ENCODE peak calls at places on chromosomes 3 and 15, in five cellular contexts. One of them, this sample, is unnamed. For H3K9me3, the result is how much of the 10 kb centered on the place peaks cover.

GRCh38 chr3:99394831-99395733 is 243.3 kb upstream of the COL8A1 start:
- DNase-seq in H9: no peak
- DNase-seq in CD8-positive, alpha-beta T cell: no peak
- DNase-seq in H1: no peak
- DNase-seq in heart left ventricle: no peak
- DNase-seq in this sample: no peak

GRCh38 chr3:123424321-123424998 is 24.4 kb downstream of the ADCY5 start:
- DNase-seq in H9: no peak
- DNase-seq in CD8-positive, alpha-beta T cell: no peak
- DNase-seq in H1: no peak
- DNase-seq in heart left ventricle: peak
- DNase-seq in this sample: no peak

GRCh38 chr15:71588746-71589145 is 221.6 kb upstream of the NR2E3 start:
- DNase-seq in H9: no peak
- DNase-seq in CD8-positive, alpha-beta T cell: no peak
- DNase-seq in H1: no peak
- DNase-seq in heart left ventricle: no peak
- DNase-seq in this sample: no peak

GRCh38 chr3:132134611-132135010 is 99.8 kb upstream of the CPNE4 start:
- DNase-seq in H9: no peak
- DNase-seq in CD8-positive, alpha-beta T cell: no peak
- DNase-seq in H1: no peak
- DNase-seq in heart left ventricle: no peak
- DNase-seq in this sample: no peak

GRCh38 chr15:33801954-33802353 is 166.3 kb upstream of the CHRM5 start:
- DNase-seq in H9: no peak
- DNase-seq in CD8-positive, alpha-beta T cell: no peak
- DNase-seq in H1: no peak
- DNase-seq in heart left ventricle: no peak
- DNase-seq in this sample: no peak

GRCh38 chr3:162586591-162586990 is 1090.0 kb downstream of the OTOL1 start:
- DNase-seq in H9: no peak
- DNase-seq in CD8-positive, alpha-beta T cell: no peak
- DNase-seq in H1: no peak
- DNase-seq in heart left ventricle: no peak
- DNase-seq in this sample: no peak

GRCh38 chr3:43870844-43871626 is 180.3 kb downstream of the ABHD5 start:
- DNase-seq in H9: peak
- DNase-seq in CD8-positive, alpha-beta T cell: no peak
- DNase-seq in H1: peak
- DNase-seq in heart left ventricle: no peak
- DNase-seq in this sample: no peak

GRCh38 chr3:149371001-149371722 is 6.3 kb downstream of the TM4SF1 start:
- DNase-seq in H9: no peak
- DNase-seq in CD8-positive, alpha-beta T cell: no peak
- DNase-seq in H1: no peak
- DNase-seq in heart left ventricle: no peak
- DNase-seq in this sample: no peak

GRCh38 chr15:63371297-63371918 is 10.2 kb downstream of the CA12 start:
- DNase-seq in H9: no peak
- DNase-seq in CD8-positive, alpha-beta T cell: no peak
- DNase-seq in H1: no peak
- DNase-seq in heart left ventricle: no peak
- DNase-seq in this sample: peak

GRCh38 chr15:39403674-39404117 is 177.2 kb upstream of the THBS1 start:
- DNase-seq in H9: no peak
- DNase-seq in CD8-positive, alpha-beta T cell: no peak
- DNase-seq in H1: no peak
- DNase-seq in heart left ventricle: no peak
- DNase-seq in this sample: no peak

GRCh38 chr3:192957441-192957951 is 39.8 kb upstream of the MB21D2 start:
- DNase-seq in H9: no peak
- DNase-seq in CD8-positive, alpha-beta T cell: no peak
- DNase-seq in H1: no peak
- DNase-seq in heart left ventricle: peak
- DNase-seq in this sample: peak

GRCh38 chr3:184563941-184564684 is 2.5 kb downstream of the EPHB3 start:
- DNase-seq in H9: no peak
- DNase-seq in CD8-positive, alpha-beta T cell: no peak
- DNase-seq in H1: no peak
- DNase-seq in heart left ventricle: no peak
- DNase-seq in this sample: no peak

GRCh38 chr15:62940755-62941361 is 101.7 kb upstream of the TPM1 start:
- DNase-seq in H9: no peak
- DNase-seq in CD8-positive, alpha-beta T cell: no peak
- DNase-seq in H1: no peak
- DNase-seq in heart left ventricle: peak
- DNase-seq in this sample: peak

GRCh38 chr3:141797167-141797773 is 34.1 kb downstream of the GRK7 start:
- DNase-seq in H9: peak
- DNase-seq in CD8-positive, alpha-beta T cell: no peak
- DNase-seq in H1: peak
- DNase-seq in heart left ventricle: peak
- DNase-seq in this sample: no peak

GRCh38 chr3:28077566-28077965 is 163.9 kb upstream of the CMC1 start:
- DNase-seq in H9: peak
- DNase-seq in CD8-positive, alpha-beta T cell: no peak
- DNase-seq in H1: peak
- DNase-seq in heart left ventricle: peak
- DNase-seq in this sample: peak

GRCh38 chr3:110583373-110583935 is 488.2 kb upstream of the NECTIN3 start:
- DNase-seq in H9: no peak
- DNase-seq in CD8-positive, alpha-beta T cell: no peak
- DNase-seq in H1: no peak
- DNase-seq in heart left ventricle: no peak
- DNase-seq in this sample: no peak

GRCh38 chr3:196179380-196180308 is 31.6 kb downstream of the ZDHHC19 start:
- DNase-seq in H9: peak
- DNase-seq in CD8-positive, alpha-beta T cell: peak
- DNase-seq in H1: no peak
- DNase-seq in heart left ventricle: no peak
- DNase-seq in this sample: no peak

GRCh38 chr3:141452045-141452444 is 34.8 kb upstream of the RASA2 start:
- DNase-seq in H9: no peak
- DNase-seq in CD8-positive, alpha-beta T cell: no peak
- DNase-seq in H1: no peak
- DNase-seq in heart left ventricle: no peak
- DNase-seq in this sample: no peak

GRCh38 chr3:38549486-38549885 is 53.3 kb downstream of the EXOG start:
- DNase-seq in H9: no peak
- DNase-seq in CD8-positive, alpha-beta T cell: no peak
- DNase-seq in H1: no peak
- DNase-seq in heart left ventricle: no peak
- DNase-seq in this sample: no peak

GRCh38 chr3:89049119-89049518 is 58.3 kb upstream of the EPHA3 start:
- DNase-seq in H9: peak
- DNase-seq in CD8-positive, alpha-beta T cell: no peak
- DNase-seq in H1: peak
- DNase-seq in heart left ventricle: no peak
- DNase-seq in this sample: no peak

GRCh38 chr3:35778201-35778600 is 138.9 kb downstream of the ARPP21 start:
- DNase-seq in H9: peak
- DNase-seq in CD8-positive, alpha-beta T cell: no peak
- DNase-seq in H1: no peak
- DNase-seq in heart left ventricle: no peak
- DNase-seq in this sample: no peak

GRCh38 chr3:119796785-119797184 is 14.9 kb downstream of the NR1I2 start:
- DNase-seq in H9: no peak
- DNase-seq in CD8-positive, alpha-beta T cell: no peak
- DNase-seq in H1: no peak
- DNase-seq in heart left ventricle: no peak
- DNase-seq in this sample: no peak

GRCh38 chr15:90232941-90233700 is 620 bp downstream of the CIB1 start:
- DNase-seq in H9: peak
- DNase-seq in CD8-positive, alpha-beta T cell: no peak
- DNase-seq in H1: peak
- DNase-seq in heart left ventricle: peak
- DNase-seq in this sample: peak

GRCh38 chr15:90233701-90234518 is at the start of the genes CIB1 and GDPGP1:
- DNase-seq in H9: peak
- DNase-seq in CD8-positive, alpha-beta T cell: peak
- DNase-seq in H1: peak
- DNase-seq in heart left ventricle: peak
- DNase-seq in this sample: peak

GRCh38 chr15:90232196-90232595 is 1.5 kb downstream of the CIB1 start:
- DNase-seq in H9: no peak
- DNase-seq in CD8-positive, alpha-beta T cell: no peak
- DNase-seq in H1: no peak
- DNase-seq in heart left ventricle: no peak
- DNase-seq in this sample: no peak

GRCh38 chr15:90231028-90232017 is 2.4 kb downstream of the CIB1 start:
- DNase-seq in H9: no peak
- DNase-seq in CD8-positive, alpha-beta T cell: peak
- DNase-seq in H1: no peak
- DNase-seq in heart left ventricle: no peak
- DNase-seq in this sample: no peak

GRCh38 chr15:90234519-90234988 is 545 bp downstream of the GDPGP1 start:
- DNase-seq in H9: no peak
- DNase-seq in CD8-positive, alpha-beta T cell: no peak
- DNase-seq in H1: no peak
- DNase-seq in heart left ventricle: no peak
- DNase-seq in this sample: no peak
- H3K27ac ChIP-seq in H9: no peak
- H3K27ac ChIP-seq in CD8-positive, alpha-beta T cell: peak
- H3K27ac ChIP-seq in H1: no peak
- H3K27ac ChIP-seq in heart left ventricle: peak
- H3K27ac ChIP-seq in this sample: peak

GRCh38 chr3:84223512-84223911 is 735.3 kb upstream of the CADM2 start:
- DNase-seq in H9: no peak
- DNase-seq in CD8-positive, alpha-beta T cell: no peak
- DNase-seq in H1: no peak
- DNase-seq in heart left ventricle: no peak
- DNase-seq in this sample: no peak
- H3K9me3 ChIP-seq in H9: under half
- H3K9me3 ChIP-seq in CD8-positive, alpha-beta T cell: under half
- H3K9me3 ChIP-seq in H1: under half
- H3K9me3 ChIP-seq in heart left ventricle: under half
- H3K9me3 ChIP-seq in this sample: under half

GRCh38 chr3:102688556-102688930 is 253.7 kb downstream of the ZPLD1 start:
- DNase-seq in H9: no peak
- DNase-seq in CD8-positive, alpha-beta T cell: no peak
- DNase-seq in H1: no peak
- DNase-seq in heart left ventricle: no peak
- DNase-seq in this sample: no peak
- H3K27ac ChIP-seq in H9: no peak
- H3K27ac ChIP-seq in CD8-positive, alpha-beta T cell: no peak
- H3K27ac ChIP-seq in H1: no peak
- H3K27ac ChIP-seq in heart left ventricle: no peak
- H3K27ac ChIP-seq in this sample: no peak

DNA sequence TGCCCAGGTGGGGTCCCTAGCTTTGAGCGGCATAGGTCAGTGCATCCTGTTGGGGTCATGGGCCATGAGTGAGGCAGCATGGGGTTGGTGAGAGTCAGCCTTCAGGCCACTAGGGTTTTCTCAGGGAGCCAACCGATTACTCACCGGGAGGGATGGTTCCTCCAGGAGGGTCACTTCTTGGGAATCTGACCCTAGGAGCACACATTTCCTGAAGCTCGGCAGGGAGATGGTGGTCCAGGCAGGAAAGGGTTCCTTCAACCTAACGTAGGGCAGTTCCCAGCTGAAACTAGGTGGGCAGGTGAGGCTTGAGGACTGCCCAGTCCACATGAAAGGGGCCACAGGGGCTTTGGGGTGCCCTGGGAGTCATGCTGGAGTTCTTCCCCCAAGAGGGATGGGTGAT is 218.0 kb downstream of the UBE3A start:
- DNase-seq in H9: no peak
- DNase-seq in CD8-positive, alpha-beta T cell: no peak
- DNase-seq in H1: no peak
- DNase-seq in heart left ventricle: no peak
- DNase-seq in this sample: no peak
- H3K9me3 ChIP-seq in H9: half or more
- H3K9me3 ChIP-seq in CD8-positive, alpha-beta T cell: under half
- H3K9me3 ChIP-seq in H1: half or more
- H3K9me3 ChIP-seq in heart left ventricle: under half
- H3K9me3 ChIP-seq in this sample: under half

This sample was measured in tibial nerve.